ENCODE peak calls at places on chromosomes 3 and 15, in six cellular contexts. One of them, this sample, is unnamed.
A peak's percentile ranks its signal among the peaks of the same experiment; 100 is the strongest.

GRCh38 chr15:85580914-85581313 is 200.5 kb downstream of the AKAP13 start:
- DNase-seq in esophagus squamous epithelium: no peak
- DNase-seq in ovary: no peak
- DNase-seq in body of pancreas: peak; percentile 65
- DNase-seq in heart left ventricle: peak; percentile 73
- DNase-seq in HCT116: no peak
- DNase-seq in this sample: no peak

GRCh38 chr3:69882560-69882959 is 117.0 kb upstream of the SAMMSON start:
- DNase-seq in ovary: no peak
- DNase-seq in HCT116: no peak
- DNase-seq in body of pancreas: no peak
- DNase-seq in esophagus squamous epithelium: no peak
- DNase-seq in heart left ventricle: no peak
- DNase-seq in this sample: no peak

GRCh38 chr3:187966636-187967035 is 187.3 kb upstream of the LPP start:
- DNase-seq in heart left ventricle: no peak
- DNase-seq in esophagus squamous epithelium: no peak
- DNase-seq in ovary: no peak
- DNase-seq in body of pancreas: no peak
- DNase-seq in HCT116: no peak
- DNase-seq in this sample: no peak

GRCh38 chr3:65330072-65330471 is 642.3 kb upstream of the ADAMTS9 start:
- DNase-seq in heart left ventricle: no peak
- DNase-seq in esophagus squamous epithelium: no peak
- DNase-seq in ovary: no peak
- DNase-seq in HCT116: no peak
- DNase-seq in body of pancreas: no peak
- DNase-seq in this sample: no peak

GRCh38 chr15:41773729-41774061 is 589 bp upstream of the MAPKBP1 start:
- DNase-seq in body of pancreas: no peak
- DNase-seq in ovary: no peak
- DNase-seq in HCT116: no peak
- DNase-seq in esophagus squamous epithelium: no peak
- DNase-seq in heart left ventricle: no peak
- DNase-seq in this sample: no peak

GRCh38 chr3:39515681-39516441 is 48.4 kb downstream of the MOBP start:
- DNase-seq in HCT116: no peak
- DNase-seq in esophagus squamous epithelium: no peak
- DNase-seq in heart left ventricle: no peak
- DNase-seq in ovary: no peak
- DNase-seq in body of pancreas: no peak
- DNase-seq in this sample: no peak

GRCh38 chr3:7871161-7871560 is 630.5 kb upstream of the LMCD1 start:
- DNase-seq in heart left ventricle: no peak
- DNase-seq in body of pancreas: no peak
- DNase-seq in esophagus squamous epithelium: no peak
- DNase-seq in HCT116: no peak
- DNase-seq in ovary: no peak
- DNase-seq in this sample: no peak

GRCh38 chr3:16741103-16741758 is 136.0 kb upstream of the DAZL start:
- DNase-seq in esophagus squamous epithelium: no peak
- DNase-seq in body of pancreas: no peak
- DNase-seq in ovary: peak; percentile 61
- DNase-seq in heart left ventricle: no peak
- DNase-seq in HCT116: no peak
- DNase-seq in this sample: peak; percentile 40

GRCh38 chr3:43872301-43872700 is 181.6 kb downstream of the ABHD5 start:
- DNase-seq in heart left ventricle: no peak
- DNase-seq in body of pancreas: no peak
- DNase-seq in HCT116: no peak
- DNase-seq in esophagus squamous epithelium: no peak
- DNase-seq in ovary: no peak
- DNase-seq in this sample: no peak

DNA sequence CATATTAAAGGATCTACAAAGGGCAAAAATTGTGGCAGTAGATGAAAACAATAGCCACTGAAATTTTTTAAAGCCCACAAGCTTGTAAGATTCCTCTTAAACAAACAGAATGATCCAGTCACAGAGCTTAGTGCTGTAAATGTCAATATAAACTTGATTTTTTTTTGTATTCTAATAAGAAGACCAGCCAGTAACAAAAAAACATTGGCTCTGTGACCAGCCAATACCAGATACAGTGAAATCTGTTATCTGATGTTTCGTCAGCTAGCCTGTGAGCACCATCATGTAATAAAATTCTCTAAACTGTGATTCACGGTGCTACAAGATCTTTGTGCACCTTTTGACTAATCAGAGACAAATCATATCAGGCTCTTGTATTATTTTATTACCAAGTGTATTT is 72.2 kb downstream of the FILIP1L start:
- DNase-seq in ovary: no peak
- DNase-seq in esophagus squamous epithelium: no peak
- DNase-seq in body of pancreas: no peak
- DNase-seq in heart left ventricle: no peak
- DNase-seq in HCT116: no peak
- DNase-seq in this sample: no peak
- H3K4me1 ChIP-seq in ovary: peaks cover 11% of the 10 kb centered on the region
- H3K4me1 ChIP-seq in esophagus squamous epithelium: peaks cover 18% of the 10 kb centered on the region
- H3K4me1 ChIP-seq in body of pancreas: peaks cover 45% of the 10 kb centered on the region
- H3K4me1 ChIP-seq in heart left ventricle: peaks cover 53% of the 10 kb centered on the region
- H3K4me1 ChIP-seq in HCT116: peaks cover 24% of the 10 kb centered on the region
- H3K4me1 ChIP-seq in this sample: peaks cover 43% of the 10 kb centered on the region

GRCh38 chr3:150762662-150763121 is 277 bp downstream of the SIAH2 start:
- DNase-seq in HCT116: no peak
- DNase-seq in body of pancreas: no peak
- DNase-seq in heart left ventricle: no peak
- DNase-seq in ovary: no peak
- DNase-seq in esophagus squamous epithelium: no peak
- DNase-seq in this sample: no peak

GRCh38 chr3:150763122-150763840 is at the start of gene SIAH2:
- DNase-seq in heart left ventricle: peak; percentile 96
- DNase-seq in body of pancreas: peak; percentile 91
- DNase-seq in esophagus squamous epithelium: peak; percentile 73
- DNase-seq in ovary: peak; percentile 89
- DNase-seq in HCT116: peak; percentile 89
- DNase-seq in this sample: peak; percentile 86

GRCh38 chr3:150761831-150762661 is 923 bp downstream of the SIAH2 start:
- DNase-seq in body of pancreas: peak; percentile 66
- DNase-seq in HCT116: no peak
- DNase-seq in esophagus squamous epithelium: no peak
- DNase-seq in ovary: peak; percentile 71
- DNase-seq in heart left ventricle: peak; percentile 72
- DNase-seq in this sample: peak; percentile 65

GRCh38 chr3:150764607-150765366 is 1.8 kb upstream of the SIAH2 start:
- DNase-seq in esophagus squamous epithelium: no peak
- DNase-seq in HCT116: no peak
- DNase-seq in ovary: no peak
- DNase-seq in heart left ventricle: no peak
- DNase-seq in body of pancreas: no peak
- DNase-seq in this sample: no peak

GRCh38 chr3:150763841-150764483 is 993 bp upstream of the SIAH2 start:
- DNase-seq in HCT116: peak; percentile 26
- DNase-seq in heart left ventricle: peak; percentile 84
- DNase-seq in ovary: peak; percentile 63
- DNase-seq in esophagus squamous epithelium: no peak
- DNase-seq in body of pancreas: peak; percentile 76
- DNase-seq in this sample: peak; percentile 50
- TF ChIP-seq POLR2A in HCT116: no peak
- TF ChIP-seq POLR2A in heart left ventricle: no peak
- TF ChIP-seq POLR2A in ovary: peak; percentile 26
- TF ChIP-seq POLR2A in esophagus squamous epithelium: no peak
- TF ChIP-seq POLR2A in body of pancreas: peak; percentile 60
- TF ChIP-seq POLR2A in this sample: no peak

GRCh38 chr15:57382969-57383368 is 6.7 kb downstream of the CGNL1 start:
- DNase-seq in ovary: no peak
- DNase-seq in heart left ventricle: no peak
- DNase-seq in body of pancreas: no peak
- DNase-seq in HCT116: no peak
- DNase-seq in esophagus squamous epithelium: no peak
- DNase-seq in this sample: no peak

GRCh38 chr15:57384816-57385215 is 8.5 kb downstream of the CGNL1 start:
- DNase-seq in body of pancreas: no peak
- DNase-seq in ovary: no peak
- DNase-seq in esophagus squamous epithelium: no peak
- DNase-seq in HCT116: no peak
- DNase-seq in heart left ventricle: no peak
- DNase-seq in this sample: no peak

GRCh38 chr15:57382222-57382621 is 5.9 kb downstream of the CGNL1 start:
- DNase-seq in HCT116: no peak
- DNase-seq in esophagus squamous epithelium: no peak
- DNase-seq in body of pancreas: peak; percentile 65
- DNase-seq in ovary: no peak
- DNase-seq in heart left ventricle: no peak
- DNase-seq in this sample: no peak

GRCh38 chr15:57385923-57386390 is 9.7 kb downstream of the CGNL1 start:
- DNase-seq in ovary: no peak
- DNase-seq in esophagus squamous epithelium: no peak
- DNase-seq in HCT116: no peak
- DNase-seq in heart left ventricle: no peak
- DNase-seq in body of pancreas: no peak
- DNase-seq in this sample: no peak

GRCh38 chr15:57384024-57384423 is 7.7 kb downstream of the CGNL1 start:
- DNase-seq in HCT116: no peak
- DNase-seq in heart left ventricle: no peak
- DNase-seq in body of pancreas: peak; percentile 58
- DNase-seq in ovary: peak; percentile 40
- DNase-seq in esophagus squamous epithelium: no peak
- DNase-seq in this sample: no peak
- H3K4me1 ChIP-seq in HCT116: no peaks in the 10 kb centered on the region
- H3K4me1 ChIP-seq in heart left ventricle: peaks cover 36% of the 10 kb centered on the region
- H3K4me1 ChIP-seq in body of pancreas: peaks cover 97% of the 10 kb centered on the region
- H3K4me1 ChIP-seq in ovary: peaks cover 21% of the 10 kb centered on the region
- H3K4me1 ChIP-seq in esophagus squamous epithelium: no peaks in the 10 kb centered on the region
- H3K4me1 ChIP-seq in this sample: no peaks in the 10 kb centered on the region

DNA sequence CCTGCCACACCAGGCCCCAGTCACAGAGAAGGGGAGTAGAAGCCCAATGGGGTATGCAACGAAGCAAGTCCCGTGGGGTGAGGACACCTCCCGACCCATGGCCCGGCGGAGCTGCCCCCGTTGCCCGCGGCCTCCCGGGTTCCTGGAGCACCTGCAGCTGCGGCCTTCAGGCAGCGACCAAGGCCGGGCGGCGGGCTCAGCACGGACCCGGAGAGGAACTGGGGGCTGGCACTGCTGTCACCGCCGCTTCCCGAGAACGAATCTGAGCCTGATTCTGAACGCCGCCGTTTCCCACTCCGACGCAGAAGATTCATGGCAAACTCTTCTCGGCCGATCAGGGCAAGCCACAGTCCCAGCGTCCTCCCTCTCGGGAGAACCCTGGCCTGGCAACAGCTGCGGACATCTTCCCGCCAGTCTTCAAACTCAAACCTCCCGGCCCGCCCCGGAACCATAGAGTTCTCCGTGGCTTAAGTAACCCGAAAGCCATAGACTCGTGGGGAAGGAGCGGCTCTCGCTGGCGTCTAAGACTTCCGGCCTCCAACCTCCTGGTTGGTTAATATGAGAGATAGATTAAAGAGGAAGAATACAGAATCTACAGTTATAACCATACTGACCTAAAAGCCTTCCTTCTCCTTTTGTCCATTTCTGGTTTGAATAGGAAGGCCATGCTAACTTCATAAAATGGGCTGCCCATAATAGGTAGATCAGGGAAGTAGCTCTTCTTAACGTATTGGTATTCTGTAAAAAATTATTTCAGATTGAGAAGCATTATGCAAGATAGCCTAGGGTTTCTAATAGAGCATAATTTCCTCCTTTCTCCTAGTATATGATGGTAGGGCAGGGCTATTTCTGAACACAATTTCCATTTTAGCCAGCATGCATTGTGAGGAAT is at the start of gene POLQ:
- DNase-seq in body of pancreas: peak; percentile 90
- DNase-seq in ovary: peak; percentile 84
- DNase-seq in heart left ventricle: peak; percentile 92
- DNase-seq in esophagus squamous epithelium: peak; percentile 62
- DNase-seq in HCT116: peak; percentile 92
- DNase-seq in this sample: peak; percentile 78
- TF ChIP-seq POLR2A in body of pancreas: peak; percentile 61
- TF ChIP-seq POLR2A in ovary: no peak
- TF ChIP-seq POLR2A in heart left ventricle: no peak
- TF ChIP-seq POLR2A in esophagus squamous epithelium: peak; percentile 6
- TF ChIP-seq POLR2A in HCT116: peak; percentile 39
- TF ChIP-seq POLR2A in this sample: no peak

GRCh38 chr3:78344918-78345317 is 1305.0 kb downstream of the ROBO2 start:
- DNase-seq in body of pancreas: no peak
- DNase-seq in heart left ventricle: no peak
- DNase-seq in esophagus squamous epithelium: no peak
- DNase-seq in HCT116: no peak
- DNase-seq in ovary: no peak
- DNase-seq in this sample: no peak
- H3K4me1 ChIP-seq in body of pancreas: no peaks in the 10 kb centered on the region
- H3K4me1 ChIP-seq in heart left ventricle: no peaks in the 10 kb centered on the region
- H3K4me1 ChIP-seq in esophagus squamous epithelium: no peaks in the 10 kb centered on the region
- H3K4me1 ChIP-seq in HCT116: no peaks in the 10 kb centered on the region
- H3K4me1 ChIP-seq in ovary: no peaks in the 10 kb centered on the region
- H3K4me1 ChIP-seq in this sample: no peaks in the 10 kb centered on the region

DNA sequence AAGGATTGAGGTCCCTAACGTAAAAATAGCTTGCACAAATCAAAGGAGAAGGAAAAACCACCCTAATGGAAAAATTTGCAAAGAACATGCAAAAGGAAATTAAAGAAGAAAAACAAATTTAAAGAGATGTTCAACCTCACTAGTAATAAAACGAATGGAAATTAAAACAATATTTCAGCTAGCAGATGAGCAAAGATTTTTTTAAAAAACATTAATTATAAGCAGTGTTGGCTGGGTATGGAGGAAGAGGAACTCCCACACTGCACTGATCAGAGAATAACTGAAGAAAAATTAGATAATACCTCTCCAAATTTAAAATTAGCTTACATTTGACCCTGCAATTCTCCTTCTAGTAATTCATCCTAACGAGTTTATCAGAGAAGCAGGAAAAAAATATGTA is 109.8 kb downstream of the ST8SIA2 start:
- DNase-seq in heart left ventricle: no peak
- DNase-seq in ovary: no peak
- DNase-seq in HCT116: no peak
- DNase-seq in esophagus squamous epithelium: no peak
- DNase-seq in body of pancreas: no peak
- DNase-seq in this sample: no peak
- TF ChIP-seq POLR2A in heart left ventricle: no peak
- TF ChIP-seq POLR2A in ovary: no peak
- TF ChIP-seq POLR2A in HCT116: no peak
- TF ChIP-seq POLR2A in esophagus squamous epithelium: no peak
- TF ChIP-seq POLR2A in body of pancreas: no peak
- TF ChIP-seq POLR2A in this sample: no peak

GRCh38 chr3:66404246-66404645 is 96.6 kb downstream of the LRIG1 start:
- DNase-seq in HCT116: no peak
- DNase-seq in ovary: no peak
- DNase-seq in esophagus squamous epithelium: no peak
- DNase-seq in body of pancreas: no peak
- DNase-seq in heart left ventricle: no peak
- DNase-seq in this sample: no peak

GRCh38 chr3:66406186-66406585 is 94.6 kb downstream of the LRIG1 start:
- DNase-seq in HCT116: no peak
- DNase-seq in heart left ventricle: no peak
- DNase-seq in body of pancreas: no peak
- DNase-seq in ovary: no peak
- DNase-seq in esophagus squamous epithelium: no peak
- DNase-seq in this sample: no peak

GRCh38 chr3:66404903-66405700 is 95.7 kb downstream of the LRIG1 start:
- DNase-seq in body of pancreas: no peak
- DNase-seq in ovary: no peak
- DNase-seq in heart left ventricle: no peak
- DNase-seq in esophagus squamous epithelium: no peak
- DNase-seq in HCT116: no peak
- DNase-seq in this sample: no peak

GRCh38 chr3:66406841-66407240 is 94.0 kb downstream of the LRIG1 start:
- DNase-seq in HCT116: no peak
- DNase-seq in body of pancreas: no peak
- DNase-seq in esophagus squamous epithelium: no peak
- DNase-seq in heart left ventricle: no peak
- DNase-seq in ovary: no peak
- DNase-seq in this sample: no peak

GRCh38 chr3:66405701-66406091 is 95.1 kb downstream of the LRIG1 start:
- DNase-seq in heart left ventricle: no peak
- DNase-seq in esophagus squamous epithelium: no peak
- DNase-seq in HCT116: no peak
- DNase-seq in body of pancreas: peak; percentile 63
- DNase-seq in ovary: no peak
- DNase-seq in this sample: no peak
- H3K4me1 ChIP-seq in heart left ventricle: peaks cover 42% of the 10 kb centered on the region
- H3K4me1 ChIP-seq in esophagus squamous epithelium: no peaks in the 10 kb centered on the region
- H3K4me1 ChIP-seq in HCT116: no peaks in the 10 kb centered on the region
- H3K4me1 ChIP-seq in body of pancreas: peaks cover 57% of the 10 kb centered on the region
- H3K4me1 ChIP-seq in ovary: peaks cover 18% of the 10 kb centered on the region
- H3K4me1 ChIP-seq in this sample: peaks cover 43% of the 10 kb centered on the region